ENCODE peak calls at places on chromosome 17, in nine cellular contexts. O is GM23248, G is fibroblast of lung, C is H9, D is neural progenitor cell, P is IMR-90, T is keratinocyte, N is HCT116, I is K562. J is an unnamed sample.

GRCh38 chr17:58303981-58304734 is 23.4 kb upstream of the MPO start:
- DNase-seq in O (peak), G (peak), C (peak), D (peak), P (peak), T (no peak), N (peak), I (peak), J (peak)

GRCh38 chr17:83083368-83084201 is 4.2 kb downstream of the METRNL start:
- DNase-seq in O (peak), G (peak), C (peak), D (no peak), P (peak), T (peak), N (no peak), I (no peak), J (peak)

GRCh38 chr17:58525239-58525638 is 10.8 kb upstream of the MTMR4 start:
- DNase-seq in O (peak), G (peak), C (no peak), D (no peak), P (peak), T (no peak), N (no peak), I (no peak), J (peak)

GRCh38 chr17:34465756-34466155 is 102.7 kb upstream of the CCL1 start:
- DNase-seq in O (peak), G (no peak), C (no peak), D (no peak), P (no peak), T (no peak), N (no peak), I (no peak), J (no peak)

GRCh38 chr17:43861960-43862359 is 15.0 kb downstream of the CD300LG start:
- DNase-seq in O (no peak), G (no peak), C (no peak), D (no peak), P (no peak), T (no peak), N (no peak), I (no peak), J (no peak)

GRCh38 chr17:1709971-1710806 is at the start of gene TLCD2:
- DNase-seq in O (peak), G (peak), C (peak), D (peak), P (peak), T (no peak), N (peak), I (peak), J (peak)

GRCh38 chr17:77404812-77405581 is 264.2 kb downstream of the SEC14L1 start:
- DNase-seq in O (peak), G (peak), C (no peak), D (no peak), P (peak), T (no peak), N (no peak), I (no peak), J (no peak)

GRCh38 chr17:46736100-46736499 is 82.4 kb downstream of the WNT3 start:
- DNase-seq in O (no peak), G (no peak), C (no peak), D (no peak), P (no peak), T (no peak), N (no peak), I (no peak), J (no peak)

GRCh38 chr17:49843774-49844350 is 4.0 kb downstream of the TAC4 start:
- DNase-seq in O (no peak), G (no peak), C (peak), D (peak), P (no peak), T (no peak), N (no peak), I (peak), J (no peak)

GRCh38 chr17:49913226-49914095 is 55.5 kb upstream of the DLX4 start:
- DNase-seq in O (peak), G (no peak), C (no peak), D (no peak), P (peak), T (no peak), N (peak), I (peak), J (no peak)

GRCh38 chr17:35735036-35735805 is 3.8 kb downstream of the RASL10B start:
- DNase-seq in O (no peak), G (no peak), C (no peak), D (no peak), P (no peak), T (no peak), N (no peak), I (no peak), J (no peak)

GRCh38 chr17:41956522-41956921 is 10.1 kb upstream of the CNP start:
- DNase-seq in O (no peak), G (no peak), C (no peak), D (no peak), P (no peak), T (no peak), N (no peak), I (no peak), J (no peak)

GRCh38 chr17:28745052-28745776 is 1.4 kb downstream of the TRAF4 start:
- DNase-seq in O (peak), G (peak), C (peak), D (peak), P (peak), T (no peak), N (no peak), I (peak), J (peak)

GRCh38 chr17:34257986-34258326 is 2.9 kb downstream of the CCL2 start:
- DNase-seq in O (no peak), G (no peak), C (no peak), D (no peak), P (no peak), T (no peak), N (no peak), I (no peak), J (no peak)

GRCh38 chr17:41733348-41734138 is 900 bp downstream of the HAP1 start:
- DNase-seq in O (no peak), G (no peak), C (peak), D (peak), P (no peak), T (no peak), N (no peak), I (no peak), J (no peak)

GRCh38 chr17:30975042-30975820 is 4.4 kb downstream of the RNF135 start:
- DNase-seq in O (no peak), G (no peak), C (peak), D (no peak), P (no peak), T (no peak), N (no peak), I (no peak), J (no peak)

GRCh38 chr17:48074322-48075054 is 26.3 kb downstream of the NFE2L1 start:
- DNase-seq in O (peak), G (peak), C (peak), D (peak), P (peak), T (no peak), N (peak), I (peak), J (peak)

GRCh38 chr17:33657181-33657580 is 364.1 kb upstream of the ASIC2 start:
- DNase-seq in O (no peak), G (no peak), C (no peak), D (peak), P (no peak), T (no peak), N (no peak), I (no peak), J (no peak)

GRCh38 chr17:60720763-60721531 is 43.3 kb downstream of the BCAS3 start:
- DNase-seq in O (peak), G (peak), C (peak), D (peak), P (peak), T (no peak), N (peak), I (peak), J (peak)

GRCh38 chr17:82787081-82787848 is 35.4 kb downstream of the TBCD start:
- DNase-seq in O (peak), G (no peak), C (no peak), D (no peak), P (no peak), T (peak), N (no peak), I (no peak), J (no peak)

GRCh38 chr17:28963841-28964240 is 12.5 kb upstream of the PHF12 start:
- DNase-seq in O (no peak), G (no peak), C (no peak), D (no peak), P (no peak), T (no peak), N (no peak), I (no peak), J (no peak)

DNA sequence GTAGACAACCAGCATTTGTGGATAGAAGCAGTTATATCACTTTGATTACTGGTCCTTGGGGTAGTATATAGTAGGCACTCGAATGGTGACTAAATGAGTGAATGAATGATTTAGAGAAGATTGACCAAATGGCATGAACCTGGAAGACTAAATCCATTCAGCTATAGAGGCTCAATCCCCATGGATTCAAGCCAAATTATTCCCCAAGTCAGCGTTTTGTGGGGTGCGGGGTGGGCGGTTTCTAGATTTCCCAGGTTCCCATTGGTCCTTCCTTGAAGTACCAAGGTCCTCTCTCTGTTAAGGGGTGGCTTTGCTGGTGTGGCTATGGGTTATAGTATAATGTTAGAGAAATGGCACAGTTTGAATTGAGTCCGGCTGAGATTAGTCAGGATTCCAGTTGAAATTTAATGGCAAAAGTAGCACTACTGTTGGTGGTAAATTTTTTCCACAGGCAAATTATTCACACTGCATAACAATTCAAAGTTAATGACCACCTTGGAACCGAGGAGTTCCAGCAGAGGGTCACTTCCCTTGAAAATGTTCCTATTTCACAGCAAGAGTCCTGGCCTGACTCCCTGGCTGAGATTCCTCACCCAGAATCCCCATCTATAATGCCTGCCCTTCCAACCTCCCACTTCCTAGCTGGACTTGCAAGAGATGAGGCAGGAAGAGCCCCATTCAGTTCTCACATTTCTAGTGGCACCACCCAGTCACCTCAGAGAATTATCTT is 27.7 kb downstream of the PCTP start:
- DNase-seq in O (no peak), G (no peak), C (no peak), D (no peak), P (no peak), T (no peak), N (no peak), I (no peak), J (no peak)
- H3K4me2 ChIP-seq in O (no peak), G (no peak), C (no peak), D (no peak), P (no peak), T (no peak), N (no peak), I (no peak), J (no peak)

GRCh38 chr17:40613755-40614154 is 33.9 kb downstream of the SMARCE1 start:
- DNase-seq in O (no peak), G (no peak), C (no peak), D (no peak), P (no peak), T (no peak), N (no peak), I (no peak), J (no peak)
- H3K27ac ChIP-seq in O (no peak), G (no peak), C (no peak), D (no peak), P (no peak), T (no peak), N (no peak), I (no peak), J (no peak)

GRCh38 chr17:52124993-52125392 is 33.5 kb downstream of the CA10 start:
- DNase-seq in O (no peak), G (no peak), C (no peak), D (no peak), P (no peak), T (no peak), N (no peak), I (no peak), J (no peak)
- H3K4me2 ChIP-seq in O (no peak), G (no peak), C (no peak), D (no peak), P (no peak), T (no peak), N (no peak), I (no peak), J (no peak)

GRCh38 chr17:68381076-68381900 is 76.0 kb downstream of the WIPI1 start:
- DNase-seq in O (peak), G (peak), C (no peak), D (no peak), P (peak), T (no peak), N (peak), I (no peak), J (peak)

GRCh38 chr17:68377771-68378201 is 79.5 kb downstream of the WIPI1 start:
- DNase-seq in O (no peak), G (no peak), C (no peak), D (peak), P (no peak), T (no peak), N (no peak), I (no peak), J (no peak)

GRCh38 chr17:68378202-68379149 is 78.8 kb downstream of the WIPI1 start:
- DNase-seq in O (peak), G (peak), C (peak), D (peak), P (peak), T (no peak), N (peak), I (no peak), J (peak)

GRCh38 chr17:68379150-68379510 is 78.2 kb downstream of the WIPI1 start:
- DNase-seq in O (no peak), G (no peak), C (no peak), D (no peak), P (no peak), T (no peak), N (no peak), I (no peak), J (no peak)

GRCh38 chr17:68379692-68380677 is 77.3 kb downstream of the WIPI1 start:
- DNase-seq in O (no peak), G (no peak), C (no peak), D (no peak), P (no peak), T (no peak), N (no peak), I (no peak), J (no peak)
- H3K27ac ChIP-seq in O (peak), G (peak), C (no peak), D (no peak), P (peak), T (no peak), N (peak), I (no peak), J (peak)

DNA sequence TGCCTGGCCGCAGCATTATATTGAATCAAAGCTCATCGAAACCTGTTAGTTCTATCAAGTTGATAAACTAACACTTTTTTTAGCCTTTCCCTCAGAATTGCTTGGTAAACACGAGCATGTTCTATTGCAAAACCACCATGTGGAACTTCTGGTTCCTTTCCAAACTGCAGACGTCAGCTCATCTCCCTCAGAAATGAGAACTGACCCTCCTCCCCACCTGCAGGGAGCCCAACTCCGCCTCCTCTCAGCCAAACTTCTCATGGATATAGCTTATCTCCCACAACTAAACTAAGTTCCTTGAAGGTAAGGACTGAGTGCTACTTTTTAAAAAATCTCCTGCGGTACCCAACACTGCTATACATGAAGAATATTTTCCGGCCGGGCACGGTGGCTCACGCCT is 6.7 kb downstream of the SHMT1 start:
- DNase-seq in O (peak), G (peak), C (no peak), D (no peak), P (peak), T (no peak), N (no peak), I (no peak), J (peak)
- H3K4me2 ChIP-seq in O (no peak), G (no peak), C (no peak), D (no peak), P (no peak), T (no peak), N (no peak), I (no peak), J (no peak)

GRCh38 chr17:64275016-64275415 is 12.0 kb upstream of the TEX2 start:
- DNase-seq in O (no peak), G (no peak), C (no peak), D (no peak), P (no peak), T (no peak), N (no peak), I (no peak), J (no peak)

GRCh38 chr17:64269687-64270649 is 6.9 kb upstream of the TEX2 start:
- DNase-seq in O (no peak), G (no peak), C (no peak), D (peak), P (no peak), T (no peak), N (no peak), I (no peak), J (no peak)

GRCh38 chr17:64264891-64265290 is 1.8 kb upstream of the TEX2 start:
- DNase-seq in O (peak), G (no peak), C (no peak), D (no peak), P (no peak), T (no peak), N (no peak), I (no peak), J (no peak)

GRCh38 chr17:64273006-64273405 is 9.9 kb upstream of the TEX2 start:
- DNase-seq in O (no peak), G (no peak), C (no peak), D (no peak), P (no peak), T (no peak), N (no peak), I (no peak), J (no peak)

DNA sequence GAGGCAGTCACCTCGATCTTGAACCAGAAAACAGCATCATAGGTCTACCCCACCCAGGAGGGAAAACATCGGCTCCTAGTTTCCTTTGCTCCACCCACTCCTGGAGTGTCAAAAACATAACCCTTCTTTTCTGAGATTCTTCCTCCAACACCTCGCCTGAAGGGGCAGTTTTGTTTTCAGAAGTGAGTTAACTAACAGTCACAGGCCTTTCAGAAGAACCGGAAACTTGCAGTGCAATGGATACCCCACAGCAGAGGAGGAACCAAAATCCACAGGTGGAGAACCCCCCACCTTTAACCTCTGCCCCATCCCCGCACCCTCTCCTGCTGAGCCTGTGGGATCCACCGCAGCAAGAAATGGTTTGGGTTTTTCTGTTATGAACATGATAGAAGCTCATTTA is 7.8 kb upstream of the TEX2 start:
- DNase-seq in O (no peak), G (no peak), C (no peak), D (no peak), P (no peak), T (no peak), N (no peak), I (no peak), J (no peak)
- H3K27ac ChIP-seq in O (no peak), G (no peak), C (no peak), D (no peak), P (no peak), T (no peak), N (no peak), I (no peak), J (no peak)